ENCODE peak calls at places on chromosomes 3 and 15, in seven cellular contexts. G, H, F, E, X, N and P are unnamed samples.

GRCh38 chr3:194552327-194552949 is 65.6 kb upstream of the ATP13A3 start:
- DNase-seq in G (no peak), H (no peak), F (no peak), E (no peak), X (no peak), N (no peak), P (no peak)

GRCh38 chr15:42091753-42092665 is 2.4 kb downstream of the PLA2G4D start:
- DNase-seq in G (no peak), H (no peak), F (no peak), E (no peak), X (no peak), N (no peak), P (no peak)

GRCh38 chr3:41525288-41526064 is 326.2 kb downstream of the CTNNB1 start:
- DNase-seq in G (no peak), H (no peak), F (no peak), E (no peak), X (no peak), N (no peak), P (no peak)

GRCh38 chr3:88019024-88019423 is 39.8 kb downstream of the CGGBP1 start:
- DNase-seq in G (no peak), H (no peak), F (no peak), E (no peak), X (no peak), N (no peak), P (no peak)

GRCh38 chr15:78350058-78350457 is 9.9 kb downstream of the CRABP1 start:
- DNase-seq in G (no peak), H (no peak), F (no peak), E (no peak), X (no peak), N (no peak), P (no peak)

GRCh38 chr3:123286308-123287023 is 84.7 kb downstream of the SEC22A start:
- DNase-seq in G (no peak), H (peak), F (no peak), E (no peak), X (peak), N (peak), P (peak)

GRCh38 chr3:197811343-197811742 is 20.3 kb downstream of the LRCH3 start:
- DNase-seq in G (no peak), H (no peak), F (peak), E (peak), X (no peak), N (no peak), P (no peak)

GRCh38 chr15:90407871-90408317 is 19.9 kb downstream of the IQGAP1 start:
- DNase-seq in G (no peak), H (no peak), F (no peak), E (no peak), X (no peak), N (no peak), P (no peak)

GRCh38 chr15:79901958-79902357 is 5.1 kb upstream of the MTHFS start:
- DNase-seq in G (no peak), H (no peak), F (no peak), E (no peak), X (no peak), N (no peak), P (no peak)

GRCh38 chr3:16280671-16281070 is 15.7 kb downstream of the OXNAD1 start:
- DNase-seq in G (no peak), H (no peak), F (no peak), E (no peak), X (peak), N (no peak), P (no peak)

GRCh38 chr3:116647955-116648354 is 61.6 kb upstream of the TUSC7 start:
- DNase-seq in G (no peak), H (no peak), F (no peak), E (no peak), X (no peak), N (no peak), P (no peak)

GRCh38 chr15:52139599-52140462 is 27.3 kb upstream of the BCL2L10 start:
- DNase-seq in G (no peak), H (peak), F (peak), E (peak), X (peak), N (peak), P (peak)

GRCh38 chr15:31304736-31305365 is 21.8 kb upstream of the KLF13 start:
- DNase-seq in G (no peak), H (no peak), F (peak), E (no peak), X (no peak), N (no peak), P (no peak)

GRCh38 chr3:124846189-124846588 is 41.0 kb downstream of the ITGB5 start:
- DNase-seq in G (no peak), H (no peak), F (peak), E (no peak), X (no peak), N (no peak), P (no peak)

GRCh38 chr3:24726423-24726822 is 231.8 kb upstream of the THRB start:
- DNase-seq in G (no peak), H (no peak), F (no peak), E (no peak), X (no peak), N (no peak), P (no peak)

GRCh38 chr15:66472176-66472999 is 25.2 kb downstream of the SNAPC5 start:
- DNase-seq in G (no peak), H (no peak), F (peak), E (no peak), X (peak), N (no peak), P (no peak)

GRCh38 chr15:48721061-48721810 is 75.7 kb upstream of the FBN1 start:
- DNase-seq in G (no peak), H (no peak), F (no peak), E (no peak), X (no peak), N (peak), P (no peak)

GRCh38 chr3:113035387-113035982 is 44.7 kb downstream of the GTPBP8 start:
- DNase-seq in G (no peak), H (no peak), F (no peak), E (no peak), X (no peak), N (no peak), P (no peak)

GRCh38 chr15:40293006-40293405 is 10.1 kb upstream of the ANKRD63 start:
- DNase-seq in G (peak), H (no peak), F (no peak), E (peak), X (no peak), N (no peak), P (no peak)

GRCh38 chr3:73056365-73057150 is 4.9 kb upstream of the EBLN2 start:
- DNase-seq in G (no peak), H (no peak), F (no peak), E (no peak), X (peak), N (no peak), P (no peak)

GRCh38 chr3:113254171-113254947 is 43.0 kb downstream of the BOC start:
- DNase-seq in G (no peak), H (no peak), F (no peak), E (no peak), X (no peak), N (no peak), P (no peak)

GRCh38 chr3:68999605-69000004 is 13.9 kb downstream of the EOGT start:
- DNase-seq in G (no peak), H (no peak), F (no peak), E (no peak), X (no peak), N (no peak), P (no peak)

GRCh38 chr3:56825579-56826438 is 24.1 kb upstream of the ARHGEF3 start:
- DNase-seq in G (no peak), H (no peak), F (no peak), E (no peak), X (peak), N (no peak), P (no peak)

GRCh38 chr3:73868688-73869315 is 244.1 kb upstream of the PDZRN3 start:
- DNase-seq in G (no peak), H (no peak), F (no peak), E (no peak), X (peak), N (no peak), P (no peak)

GRCh38 chr3:36944012-36944640 is 728 bp downstream of the TRANK1 start:
- DNase-seq in G (no peak), H (peak), F (peak), E (peak), X (no peak), N (peak), P (peak)

GRCh38 chr3:175422744-175423143 is 563.6 kb downstream of the NAALADL2 start:
- DNase-seq in G (no peak), H (no peak), F (no peak), E (no peak), X (no peak), N (no peak), P (no peak)

GRCh38 chr15:43209059-43209824 is 11.6 kb downstream of the EPB42 start:
- DNase-seq in G (no peak), H (peak), F (peak), E (no peak), X (no peak), N (no peak), P (no peak)

GRCh38 chr3:8416965-8417364 is 84.7 kb upstream of the LMCD1 start:
- DNase-seq in G (no peak), H (peak), F (no peak), E (no peak), X (no peak), N (no peak), P (no peak)

GRCh38 chr3:78462021-78462420 is 1305.8 kb downstream of the ROBO1 start:
- DNase-seq in G (no peak), H (no peak), F (no peak), E (no peak), X (no peak), N (no peak), P (no peak)
- TF ChIP-seq CTCF in G (no peak), H (no peak), F (no peak), E (no peak), X (no peak), N (no peak), P (no peak)

DNA sequence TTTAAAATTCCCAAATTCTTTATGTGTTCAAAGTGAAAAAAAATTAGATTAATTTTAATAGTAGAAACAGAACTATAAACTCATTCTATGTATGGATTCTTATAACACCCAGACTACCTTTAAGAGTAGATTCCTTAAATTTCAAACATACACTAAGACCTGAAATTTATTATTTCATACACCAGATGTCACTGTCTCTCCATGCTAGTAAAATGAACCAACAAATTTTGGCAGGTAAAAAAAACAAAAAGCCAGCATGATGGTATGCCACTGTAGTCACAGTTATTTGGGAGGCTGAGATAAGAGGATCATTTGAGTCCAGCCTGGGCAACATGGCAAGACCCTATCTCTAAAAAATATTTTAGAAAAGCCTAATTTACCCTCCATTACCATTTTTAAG is 461.3 kb upstream of the NAALADL2 start:
- DNase-seq in G (no peak), H (no peak), F (no peak), E (no peak), X (peak), N (no peak), P (no peak)
- TF ChIP-seq CTCF in G (peak), H (no peak), F (peak), E (peak), X (peak), N (peak), P (no peak)

DNA sequence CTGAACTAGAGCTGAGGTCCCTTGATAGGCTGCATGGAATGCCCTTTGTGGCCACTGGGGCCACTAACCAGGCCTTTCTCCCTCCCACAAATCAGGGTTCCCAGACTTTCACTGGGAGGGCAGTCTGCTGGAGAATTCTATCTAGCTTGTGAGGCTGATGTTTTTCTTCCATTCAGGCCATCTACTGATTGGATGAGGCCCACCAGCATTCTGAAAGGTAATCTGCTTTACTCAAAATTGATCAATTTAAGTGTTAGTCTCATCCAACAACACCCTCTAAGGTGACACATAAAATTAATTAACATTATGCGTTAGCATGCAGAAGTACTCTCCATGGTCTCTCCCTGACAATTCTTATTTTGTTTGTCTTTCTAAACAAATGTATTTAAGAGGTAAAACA is 80.5 kb downstream of the RTP4 start:
- DNase-seq in G (no peak), H (no peak), F (no peak), E (no peak), X (no peak), N (no peak), P (no peak)
- TF ChIP-seq CTCF in G (no peak), H (no peak), F (no peak), E (no peak), X (no peak), N (no peak), P (no peak)

GRCh38 chr3:12370758-12371157 is 81.9 kb downstream of the PPARG start:
- DNase-seq in G (no peak), H (no peak), F (no peak), E (no peak), X (peak), N (no peak), P (no peak)
- TF ChIP-seq CTCF in G (peak), H (peak), F (no peak), E (peak), X (peak), N (no peak), P (no peak)

GRCh38 chr3:160065282-160065681 is 76.6 kb downstream of the IL12A start:
- DNase-seq in G (no peak), H (no peak), F (no peak), E (no peak), X (no peak), N (no peak), P (no peak)
- TF ChIP-seq CTCF in G (no peak), H (no peak), F (no peak), E (no peak), X (no peak), N (no peak), P (no peak)